ENCODE peak calls at places on chromosomes 13 and 19, in eight cellular contexts. L is HepG2, U is psoas muscle, K is right lobe of liver, S is GM12878, P is PC-3, B is lung, T is AG04450. E is an unnamed sample. For H3K27me3, the result is how much of the 10 kb centered on the place peaks cover.

GRCh38 chr19:17389957-17390664 is 3.9 kb downstream of the CCDC194 start:
- DNase-seq in B (no peak), T (no peak), S (no peak), K (no peak), P (no peak), U (no peak), L (no peak), E (no peak)

GRCh38 chr13:45082964-45083363 is 37.3 kb upstream of the GTF2F2 start:
- DNase-seq in T (peak), U (no peak), S (no peak), B (no peak), P (peak), L (no peak), K (no peak), E (no peak)

GRCh38 chr13:78102121-78102677 is 183.6 kb upstream of the EDNRB start:
- DNase-seq in B (peak), K (no peak), P (peak), T (no peak), U (peak), L (no peak), S (peak), E (peak)

GRCh38 chr19:16070366-16070990 is 5.8 kb upstream of the TPM4 start:
- DNase-seq in K (peak), B (peak), P (peak), T (no peak), L (peak), S (no peak), U (peak), E (peak)

GRCh38 chr13:76048126-76048525 is 412.0 kb downstream of the LMO7 start:
- DNase-seq in K (no peak), T (no peak), L (no peak), S (no peak), P (no peak), B (no peak), U (no peak), E (no peak)

GRCh38 chr13:100063333-100063732 is 25.6 kb upstream of the PCCA start:
- DNase-seq in S (no peak), U (no peak), K (no peak), B (no peak), T (peak), P (no peak), L (no peak), E (no peak)

GRCh38 chr13:41361501-41361900 is 50.4 kb downstream of the NAA16 start:
- DNase-seq in S (no peak), U (no peak), L (no peak), K (no peak), T (no peak), P (no peak), B (no peak), E (no peak)

GRCh38 chr19:10517760-10518443 is 655 bp upstream of the S1PR5 start:
- DNase-seq in U (no peak), T (no peak), P (peak), S (no peak), K (no peak), B (no peak), L (no peak), E (no peak)

GRCh38 chr19:4136680-4137088 is 12.8 kb upstream of the MAP2K2 start:
- DNase-seq in B (no peak), U (no peak), L (peak), S (no peak), P (no peak), K (no peak), T (no peak), E (no peak)

GRCh38 chr19:750640-751423 is at the start of gene MISP:
- DNase-seq in B (peak), U (no peak), L (no peak), T (no peak), S (no peak), P (peak), K (no peak), E (no peak)

GRCh38 chr19:53927745-53928144 is 18.7 kb downstream of the CACNG7 start:
- DNase-seq in S (no peak), B (no peak), K (no peak), U (no peak), P (peak), T (peak), L (peak), E (no peak)

GRCh38 chr13:92407858-92408257 is 818.7 kb upstream of the GPC6 start:
- DNase-seq in P (no peak), L (no peak), B (no peak), K (no peak), S (no peak), T (no peak), U (no peak), E (no peak)

GRCh38 chr13:67175836-67176235 is 54.3 kb downstream of the PCDH9 start:
- DNase-seq in T (no peak), L (no peak), U (no peak), P (no peak), K (no peak), S (no peak), B (no peak), E (no peak)

GRCh38 chr13:87669379-87669978 is 1.7 kb upstream of the SLITRK5 start:
- DNase-seq in B (no peak), P (peak), U (no peak), S (no peak), L (peak), T (no peak), K (no peak), E (no peak)

GRCh38 chr19:8595651-8596050 is 14.9 kb downstream of the ADAMTS10 start:
- DNase-seq in T (no peak), P (no peak), S (no peak), U (no peak), B (no peak), L (no peak), K (no peak), E (no peak)

GRCh38 chr19:29285878-29286277 is 72.9 kb upstream of the UQCRFS1 start:
- DNase-seq in K (no peak), L (no peak), T (no peak), B (no peak), U (no peak), S (no peak), P (no peak), E (no peak)

DNA sequence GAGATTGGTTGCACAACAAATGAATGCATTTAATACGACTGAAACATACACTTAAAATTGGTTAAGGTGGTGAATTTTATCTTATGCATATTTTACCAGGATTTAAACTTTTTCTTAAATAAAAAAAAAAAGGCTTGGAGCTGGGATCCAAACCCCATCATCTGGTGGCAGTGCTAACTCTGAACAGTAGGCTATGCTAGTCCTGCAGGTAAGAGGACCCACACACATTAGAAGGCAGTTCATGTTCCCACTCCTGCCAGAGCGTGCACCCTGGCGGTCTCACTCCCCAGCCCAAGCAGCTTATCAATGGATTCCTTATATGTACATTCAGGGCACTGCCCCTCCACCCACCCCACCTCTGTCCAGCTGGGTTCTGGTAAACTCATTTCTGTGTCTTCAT is 31.3 kb upstream of the CEBPA start:
- DNase-seq in T (no peak), U (no peak), K (no peak), P (peak), B (no peak), L (peak), S (no peak), E (no peak)
- H3K27me3 ChIP-seq in T (under half), U (under half), K (under half), P (under half), B (under half), L (under half), S (under half), E (under half)

DNA sequence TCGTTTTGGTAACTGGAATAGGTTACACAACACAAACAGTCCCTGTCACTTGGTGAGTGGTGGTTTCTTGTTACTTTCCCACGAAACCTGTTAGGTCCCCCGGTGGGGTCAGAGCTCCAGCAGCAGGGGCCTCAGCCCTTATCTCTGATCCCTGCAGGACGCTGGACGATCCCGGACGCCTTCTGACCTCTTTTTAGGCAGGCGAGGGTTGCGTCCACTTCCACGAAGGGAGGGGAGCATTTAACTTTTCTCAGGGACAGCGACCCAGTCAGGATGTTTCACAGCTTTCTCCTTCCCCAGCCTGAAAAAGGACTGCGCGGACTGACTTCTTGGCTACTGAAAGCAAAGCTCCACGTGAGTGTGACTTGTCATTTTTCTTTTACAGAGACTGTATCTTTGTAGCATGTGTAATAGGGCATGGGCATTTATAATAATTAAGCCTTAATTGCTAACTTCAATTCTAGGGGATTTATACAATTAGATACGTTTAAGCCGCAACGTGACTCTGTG is 715 bp downstream of the ZNF234 start:
- DNase-seq in K (no peak), S (no peak), B (no peak), P (peak), L (peak), T (no peak), U (peak), E (no peak)
- TF ChIP-seq CTCF in K (no peak), S (no peak), B (no peak), P (no peak), L (no peak), T (no peak), U (no peak), E (no peak)

GRCh38 chr13:73844986-73845385 is 289.2 kb downstream of the KLF12 start:
- DNase-seq in P (peak), U (no peak), B (no peak), S (no peak), L (no peak), T (no peak), K (no peak), E (no peak)

GRCh38 chr13:73837147-73837546 is 297.1 kb downstream of the KLF12 start:
- DNase-seq in P (no peak), S (no peak), U (no peak), T (no peak), L (no peak), K (no peak), B (no peak), E (no peak)

DNA sequence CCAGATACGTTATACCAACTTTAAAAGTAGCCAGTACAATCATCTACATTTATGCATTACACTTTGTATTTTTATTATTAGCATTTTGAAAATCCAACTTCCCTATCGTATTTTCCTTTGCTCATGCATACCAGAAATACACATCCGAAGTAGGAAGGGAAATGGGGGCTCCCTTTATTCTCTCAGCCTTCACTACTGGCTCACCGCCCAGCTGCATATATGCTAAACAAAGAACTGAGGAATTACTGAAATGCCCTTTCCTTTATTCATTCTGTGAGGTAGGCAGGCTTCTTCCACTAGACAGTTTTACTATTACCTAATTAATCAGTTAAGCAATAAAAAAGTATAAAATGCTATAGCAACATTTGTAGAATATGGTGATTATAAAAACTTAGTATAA is 291.6 kb downstream of the KLF12 start:
- DNase-seq in U (no peak), K (no peak), B (no peak), S (no peak), L (no peak), T (no peak), P (no peak), E (no peak)
- H3K27me3 ChIP-seq in U (under half), K (under half), B (under half), S (under half), L (under half), T (under half), P (under half), E (under half)

GRCh38 chr13:36815069-36815468 is 4.0 kb upstream of the RFXAP start:
- DNase-seq in U (no peak), T (no peak), P (peak), L (peak), S (no peak), B (no peak), K (no peak), E (no peak)
- TF ChIP-seq CTCF in U (no peak), T (peak), P (peak), L (peak), S (peak), B (no peak), K (peak), E (no peak)

DNA sequence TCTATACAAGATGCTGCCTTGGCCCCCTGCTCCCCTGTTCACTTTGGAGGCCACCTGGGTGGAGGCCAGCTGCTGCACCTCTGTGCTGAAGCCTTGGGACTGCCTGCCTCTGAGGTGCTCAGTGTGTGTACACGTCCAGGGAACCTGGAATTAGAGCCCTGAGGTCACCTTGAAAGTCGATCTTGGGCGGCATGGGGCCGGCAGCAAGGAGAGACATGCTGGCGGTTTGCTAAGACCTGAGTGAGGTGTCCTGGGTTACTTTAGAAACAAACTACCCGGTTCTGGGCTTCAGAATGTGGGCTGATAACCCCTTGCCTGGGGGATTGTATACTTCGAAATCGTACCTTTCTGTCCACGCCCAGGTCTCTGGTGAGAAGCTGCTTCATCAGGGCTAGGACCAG is 25.5 kb downstream of the TSSK6 start:
- DNase-seq in S (no peak), K (peak), L (no peak), P (no peak), T (no peak), B (no peak), U (no peak), E (no peak)
- H3K27me3 ChIP-seq in S (under half), K (under half), L (under half), P (under half), T (under half), B (under half), U (under half), E (under half)

GRCh38 chr19:6674868-6675305 is 4.9 kb upstream of the TNFSF14 start:
- DNase-seq in B (peak), S (peak), K (peak), L (no peak), U (peak), T (no peak), P (peak), E (no peak)
- TF ChIP-seq CTCF in B (no peak), S (peak), K (no peak), L (no peak), U (no peak), T (no peak), P (peak), E (no peak)

DNA sequence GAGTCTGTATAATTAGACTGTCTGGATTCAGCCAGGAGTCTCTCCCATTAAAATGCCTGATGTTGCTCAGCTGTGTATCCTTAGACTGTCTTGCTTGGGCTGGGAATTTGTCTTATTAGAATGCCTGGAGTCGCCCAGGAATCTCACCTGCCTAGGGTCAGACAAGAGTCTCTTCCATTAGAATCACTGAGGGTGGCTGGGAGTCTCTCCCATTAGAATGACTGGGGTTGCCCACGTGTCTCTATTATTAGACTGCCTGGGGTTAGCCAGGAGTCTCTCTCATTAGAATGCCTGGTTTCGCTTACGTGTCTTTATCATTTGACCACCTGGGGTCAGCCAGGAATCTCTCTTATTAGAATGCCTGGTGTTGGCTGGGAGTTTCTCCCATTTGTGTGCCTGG is 1450.0 kb downstream of the UQCRFS1 start:
- DNase-seq in P (no peak), S (no peak), K (no peak), L (no peak), T (no peak), B (no peak), U (no peak), E (no peak)
- H3K27me3 ChIP-seq in P (under half), S (under half), K (under half), L (under half), T (under half), B (under half), U (under half), E (under half)

GRCh38 chr19:35213678-35214632 is 14.6 kb downstream of the FAM187B start:
- DNase-seq in U (peak), B (peak), L (no peak), S (peak), P (peak), K (no peak), T (no peak), E (peak)

GRCh38 chr19:35209646-35210045 is 18.9 kb downstream of the FAM187B start:
- DNase-seq in B (no peak), P (no peak), S (no peak), K (no peak), L (no peak), U (no peak), T (no peak), E (no peak)

GRCh38 chr19:35212241-35212640 is 16.3 kb downstream of the FAM187B start:
- DNase-seq in S (no peak), B (no peak), T (no peak), L (no peak), U (no peak), P (no peak), K (no peak), E (no peak)

GRCh38 chr19:35214766-35215422 is 13.6 kb downstream of the FAM187B start:
- DNase-seq in S (no peak), L (no peak), K (no peak), P (no peak), U (no peak), T (no peak), B (no peak), E (no peak)

GRCh38 chr19:35211545-35212230 is 16.9 kb downstream of the FAM187B start:
- DNase-seq in U (peak), T (no peak), B (no peak), K (peak), P (no peak), S (no peak), L (peak), E (peak)
- TF ChIP-seq CTCF in U (no peak), T (no peak), B (no peak), K (no peak), P (no peak), S (no peak), L (no peak), E (no peak)

GRCh38 chr13:27929868-27930267 is 10.1 kb downstream of the PDX1 start:
- DNase-seq in K (no peak), P (no peak), B (no peak), S (no peak), T (no peak), L (no peak), U (no peak), E (no peak)

GRCh38 chr13:27927444-27928352 is 7.9 kb downstream of the PDX1 start:
- DNase-seq in K (no peak), U (no peak), L (no peak), S (no peak), P (no peak), B (no peak), T (no peak), E (no peak)

GRCh38 chr13:27926644-27927434 is 7.0 kb downstream of the PDX1 start:
- DNase-seq in B (no peak), K (no peak), T (no peak), P (no peak), S (no peak), L (no peak), U (no peak), E (no peak)

GRCh38 chr13:27928805-27929753 is 9.3 kb downstream of the PDX1 start:
- DNase-seq in K (no peak), L (no peak), P (no peak), S (no peak), U (no peak), B (no peak), T (no peak), E (no peak)

DNA sequence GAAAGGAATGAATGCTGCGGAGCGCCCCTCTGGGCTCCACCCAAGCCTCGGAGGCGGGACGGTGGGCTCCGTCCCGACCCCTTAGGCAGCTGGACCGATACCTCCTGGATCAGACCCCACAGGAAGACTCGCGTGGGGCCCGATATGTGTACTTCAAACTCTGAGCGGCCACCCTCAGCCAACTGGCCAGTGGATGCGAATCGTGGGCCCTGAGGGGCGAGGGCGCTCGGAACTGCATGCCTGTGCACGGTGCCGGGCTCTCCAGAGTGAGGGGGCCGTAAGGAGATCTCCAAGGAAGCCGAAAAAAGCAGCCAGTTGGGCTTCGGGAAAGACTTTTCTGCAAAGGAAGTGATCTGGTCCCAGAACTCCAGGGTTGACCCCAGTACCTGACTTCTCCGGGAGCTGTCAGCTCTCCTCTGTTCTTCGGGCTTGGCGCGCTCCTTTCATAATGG is 8.6 kb downstream of the PDX1 start:
- DNase-seq in P (no peak), T (no peak), K (no peak), B (no peak), U (no peak), S (no peak), L (no peak), E (no peak)
- H3K27me3 ChIP-seq in P (half or more), T (half or more), K (under half), B (under half), U (under half), S (under half), L (under half), E (under half)

E was measured in right atrium auricular region.